ENCODE peak calls at places on chromosome 2, in seven cellular contexts. E is HCT116, Z is K562, L is SK-N-SH, O is H1, X is HepG2, J is GM12878. Y is an unnamed sample. For H3K79me2, the result is how much of the 10 kb centered on the place peaks cover.

GRCh38 chr2:37436324-37436723 is 91.9 kb downstream of the QPCT start:
- DNase-seq in O (no peak), Z (no peak), E (no peak), L (no peak), X (no peak), J (no peak), Y (no peak)

GRCh38 chr2:119174216-119174992 is 15.9 kb upstream of the C1QL2 start:
- DNase-seq in J (no peak), L (peak), Z (peak), O (no peak), E (peak), X (peak), Y (peak)

GRCh38 chr2:101951296-101951695 is 40.5 kb upstream of the IL1R2 start:
- DNase-seq in O (no peak), J (no peak), X (peak), Z (no peak), L (no peak), E (no peak), Y (no peak)

GRCh38 chr2:40556298-40556697 is 104.4 kb upstream of the SLC8A1 start:
- DNase-seq in J (no peak), L (no peak), E (no peak), O (no peak), Z (no peak), X (no peak), Y (no peak)

GRCh38 chr2:30104273-30104672 is 42.5 kb upstream of the YPEL5 start:
- DNase-seq in X (no peak), L (no peak), O (no peak), Z (no peak), E (no peak), J (no peak), Y (no peak)

GRCh38 chr2:238847841-238848565 is at the start of gene TWIST2:
- DNase-seq in J (no peak), E (no peak), L (peak), Z (no peak), X (no peak), O (no peak), Y (peak)

GRCh38 chr2:7037340-7038333 is 120.4 kb downstream of the RNF144A start:
- DNase-seq in O (no peak), Z (peak), X (peak), J (no peak), L (peak), E (peak), Y (peak)

GRCh38 chr2:67451086-67451832 is 54.1 kb downstream of the ETAA1 start:
- DNase-seq in Z (no peak), J (no peak), L (no peak), X (peak), E (no peak), O (no peak), Y (peak)

GRCh38 chr2:10059016-10059351 is 15.6 kb downstream of the KLF11 start:
- DNase-seq in O (no peak), L (no peak), E (no peak), J (no peak), X (no peak), Z (no peak), Y (no peak)

GRCh38 chr2:120470717-120471060 is 124.8 kb downstream of the INHBB start:
- DNase-seq in L (no peak), O (no peak), Z (no peak), E (no peak), J (no peak), X (no peak), Y (no peak)

GRCh38 chr2:139122711-139123158 is 342.5 kb upstream of the NXPH2 start:
- DNase-seq in L (no peak), Z (no peak), J (no peak), O (peak), X (no peak), E (peak), Y (no peak)

GRCh38 chr2:156803243-156803642 is 367.1 kb downstream of the GPD2 start:
- DNase-seq in E (no peak), J (no peak), Z (no peak), X (no peak), L (no peak), O (no peak), Y (no peak)

GRCh38 chr2:10469955-10470568 is 21.9 kb upstream of the ODC1 start:
- DNase-seq in Z (no peak), L (peak), J (no peak), E (no peak), X (no peak), O (no peak), Y (no peak)

GRCh38 chr2:120737802-120738516 is 2.3 kb downstream of the GLI2 start:
- DNase-seq in L (no peak), J (no peak), O (no peak), E (no peak), Z (no peak), X (no peak), Y (no peak)

GRCh38 chr2:64400103-64400728 is 53.7 kb upstream of the LGALSL start:
- DNase-seq in L (no peak), X (peak), Z (no peak), O (no peak), J (no peak), E (no peak), Y (no peak)

DNA sequence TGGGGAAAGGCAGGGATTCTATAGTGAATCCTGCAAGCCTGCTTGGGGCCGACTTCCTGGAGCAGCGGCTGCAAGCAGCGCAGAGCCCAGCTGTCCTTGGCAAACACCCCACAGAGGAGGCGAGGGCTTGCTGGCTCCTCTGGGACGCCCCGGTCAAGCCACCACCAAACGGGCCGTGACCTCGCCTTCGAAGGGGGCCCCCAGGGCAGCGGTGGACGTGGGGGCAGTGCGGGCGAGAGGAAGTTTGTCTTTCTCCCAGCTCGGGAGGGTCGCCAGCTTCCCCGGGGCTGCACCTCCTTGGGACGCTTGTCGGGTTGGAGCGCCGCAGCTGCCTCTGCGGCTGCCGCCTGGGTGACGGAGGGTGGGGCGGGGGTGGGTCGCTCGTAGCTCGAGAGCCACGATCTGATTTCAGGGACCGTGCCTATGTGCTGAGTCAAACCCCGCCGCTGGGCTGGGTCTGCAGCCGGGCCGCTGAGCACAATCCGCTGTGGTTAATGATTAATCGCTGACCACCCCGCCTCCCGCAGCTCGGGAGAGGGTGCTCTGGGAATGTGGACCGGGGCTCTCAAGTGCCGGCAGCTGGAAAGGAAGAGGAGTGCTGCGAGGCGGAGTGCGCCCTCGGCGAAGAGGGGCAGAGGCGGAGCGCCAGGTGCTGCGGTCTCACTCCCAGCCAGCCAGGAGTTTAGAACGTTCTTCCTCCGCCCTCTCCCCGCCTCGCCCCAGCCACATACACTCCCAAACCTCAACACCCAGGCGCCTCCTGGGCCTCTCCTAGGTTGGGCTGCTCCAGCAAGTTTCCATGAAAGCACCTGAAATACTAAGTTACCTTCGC is at the start of gene GPR39:
- DNase-seq in O (peak), Z (peak), X (peak), E (peak), L (peak), J (no peak), Y (peak)
- TF ChIP-seq MAX in O (peak), Z (no peak), X (no peak), E (peak), L (peak), J (no peak), Y (no peak)

DNA sequence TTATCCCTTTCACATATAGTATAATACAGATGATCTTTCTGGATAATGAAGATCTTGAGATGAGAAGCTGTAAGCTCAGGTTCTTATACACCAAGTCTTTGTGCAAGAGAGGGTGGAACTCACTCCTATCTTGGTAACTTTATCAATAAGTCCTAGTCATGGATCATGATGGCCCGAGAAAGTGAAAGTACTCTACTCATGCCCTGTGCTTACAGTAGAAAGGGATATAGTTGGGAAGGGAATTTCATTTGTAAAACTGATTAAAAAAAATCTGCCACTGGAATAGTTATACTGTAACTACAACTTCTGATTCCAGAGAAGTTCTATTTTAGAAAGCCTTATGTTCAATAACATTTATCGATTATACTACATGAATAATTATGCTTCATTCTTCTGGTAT is 51.8 kb downstream of the MYO3B start:
- DNase-seq in Z (no peak), O (no peak), J (no peak), L (no peak), X (no peak), E (no peak), Y (no peak)
- H3K79me2 ChIP-seq in Z (under half), O (under half), J (under half), L (under half), X (under half), E (under half), Y (under half)

DNA sequence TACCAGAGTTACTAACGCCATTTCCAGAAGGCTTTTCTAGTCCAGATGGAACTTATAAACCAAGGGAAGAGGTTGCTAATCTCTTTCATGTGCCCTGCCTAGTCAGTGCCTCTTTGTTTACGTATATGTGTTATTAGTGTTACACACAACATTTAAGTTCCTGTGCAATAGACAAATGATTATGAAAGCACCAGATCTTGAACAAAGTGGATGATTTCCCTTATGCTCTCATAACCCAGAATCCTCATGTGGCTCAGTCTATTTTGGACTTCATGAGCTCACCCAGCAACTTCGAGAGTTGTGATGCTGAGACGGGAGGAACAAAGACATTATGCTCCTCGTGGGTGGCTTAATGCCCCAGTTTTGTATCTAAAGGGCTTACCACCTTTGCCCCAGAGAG is 214.4 kb upstream of the SP5 start:
- DNase-seq in E (no peak), J (no peak), L (no peak), Z (no peak), O (no peak), X (no peak), Y (no peak)
- TF ChIP-seq MAX in E (no peak), J (no peak), L (no peak), Z (no peak), O (no peak), X (no peak), Y (no peak)

GRCh38 chr2:163563336-163563735 is 172.5 kb downstream of the FIGN start:
- DNase-seq in Z (no peak), L (no peak), O (no peak), E (no peak), X (no peak), J (no peak), Y (no peak)

GRCh38 chr2:163570391-163570790 is 165.4 kb downstream of the FIGN start:
- DNase-seq in J (no peak), Z (no peak), O (no peak), L (no peak), X (no peak), E (no peak), Y (no peak)

DNA sequence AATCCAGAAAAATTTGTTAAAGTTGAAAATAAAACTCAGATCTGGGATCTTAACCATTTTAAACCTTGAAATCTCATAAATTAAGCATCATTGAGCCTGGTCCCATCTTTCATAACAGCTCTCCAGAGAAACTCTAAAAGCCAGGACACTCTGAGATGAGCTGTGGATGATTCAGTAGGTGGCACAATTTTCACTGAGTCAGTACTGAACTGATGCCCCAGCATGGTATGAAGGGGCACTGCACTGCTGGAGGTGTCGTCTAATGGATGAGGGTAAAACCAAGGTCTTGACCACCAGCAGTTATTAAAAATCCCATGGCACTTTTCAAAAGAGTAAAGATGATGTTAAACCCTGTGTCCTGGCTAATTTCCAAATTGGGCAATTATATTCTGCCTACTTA is 170.6 kb downstream of the FIGN start:
- DNase-seq in X (no peak), Z (no peak), O (no peak), E (no peak), J (no peak), L (no peak), Y (no peak)
- H3K79me2 ChIP-seq in X (under half), Z (under half), O (under half), E (under half), J (under half), L (under half), Y (under half)

Y was measured in endothelial cell of umbilical vein.